ENCODE peak calls at places on chromosomes 12 and 14, in eight cellular contexts. Y, W, P, F, G, O, H and C are unnamed samples.

GRCh38 chr14:30214456-30215090 is 286.9 kb upstream of the PRKD1 start:
- DNase-seq in O (peak; percentile 52), F (no peak), Y (no peak), P (peak; percentile 72), H (peak; percentile 66), G (no peak), W (peak; percentile 85), C (peak; percentile 16)

GRCh38 chr12:24649634-24650033 is 299.3 kb downstream of the BCAT1 start:
- DNase-seq in P (no peak), F (no peak), Y (no peak), W (no peak), H (no peak), G (no peak), O (no peak), C (no peak)

GRCh38 chr14:68188174-68188573 is 368.6 kb downstream of the RAD51B start:
- DNase-seq in W (no peak), Y (no peak), G (no peak), H (no peak), P (no peak), O (no peak), F (no peak), C (no peak)

GRCh38 chr14:105255021-105255507 is 6.7 kb downstream of the BTBD6 start:
- DNase-seq in W (no peak), G (no peak), H (no peak), F (no peak), Y (no peak), O (no peak), P (no peak), C (no peak)

GRCh38 chr12:110885152-110885840 is 35.1 kb downstream of the MYL2 start:
- DNase-seq in G (no peak), O (peak; percentile 54), W (no peak), Y (no peak), P (no peak), F (no peak), H (no peak), C (no peak)

GRCh38 chr14:68787235-68787727 is 5.6 kb downstream of the ZFP36L1 start:
- DNase-seq in P (peak; percentile 55), Y (peak; percentile 53), W (peak; percentile 71), F (peak; percentile 49), G (no peak), O (peak; percentile 76), H (no peak), C (no peak)

GRCh38 chr12:131105351-131105735 is 151.6 kb downstream of the ADGRD1 start:
- DNase-seq in H (no peak), Y (peak; percentile 9), O (no peak), W (no peak), G (no peak), P (no peak), F (no peak), C (no peak)

GRCh38 chr14:104436047-104436531 is 143.5 kb upstream of the C14orf180 start:
- DNase-seq in O (peak; percentile 77), H (peak; percentile 40), W (peak; percentile 12), Y (no peak), P (peak; percentile 49), F (peak; percentile 56), G (peak; percentile 56), C (peak; percentile 55)

GRCh38 chr14:72649603-72650227 is 244.2 kb downstream of the DPF3 start:
- DNase-seq in F (no peak), W (no peak), O (no peak), G (no peak), P (no peak), H (no peak), Y (no peak), C (no peak)

GRCh38 chr12:102869571-102869970 is 47.5 kb downstream of the PAH start:
- DNase-seq in O (peak; percentile 53), P (no peak), F (no peak), H (no peak), W (no peak), G (no peak), Y (no peak), C (no peak)

GRCh38 chr12:25051583-25052190 is 102.8 kb upstream of the BCAT1 start:
- DNase-seq in W (no peak), G (no peak), Y (no peak), F (no peak), O (no peak), P (no peak), H (no peak), C (no peak)

GRCh38 chr14:75223664-75224154 is 47.3 kb upstream of the TMED10 start:
- DNase-seq in F (peak; percentile 46), H (peak; percentile 34), P (no peak), W (peak; percentile 10), Y (no peak), O (peak; percentile 85), G (no peak), C (no peak)

GRCh38 chr12:51359851-51360250 is 13.4 kb upstream of the CELA1 start:
- DNase-seq in G (no peak), O (no peak), W (peak; percentile 42), P (no peak), H (no peak), Y (no peak), F (no peak), C (no peak)

GRCh38 chr12:46473634-46474201 is 101.1 kb upstream of the SLC38A2 start:
- DNase-seq in G (no peak), H (no peak), F (peak; percentile 57), P (peak; percentile 80), W (peak; percentile 94), Y (peak; percentile 72), O (no peak), C (peak; percentile 66)

GRCh38 chr12:57845478-57846284 is 848 bp downstream of the CTDSP2 start:
- DNase-seq in W (peak; percentile 81), Y (peak; percentile 71), O (peak; percentile 92), H (peak; percentile 88), G (peak; percentile 87), F (peak; percentile 92), P (peak; percentile 88), C (peak; percentile 86)

GRCh38 chr12:47082963-47083621 is 3.3 kb upstream of the AMIGO2 start:
- DNase-seq in H (no peak), W (peak; percentile 95), Y (no peak), O (peak; percentile 53), G (no peak), F (no peak), P (peak; percentile 63), C (no peak)

GRCh38 chr14:94125659-94126418 is 3.6 kb downstream of the IFI27L2 start:
- DNase-seq in W (no peak), H (no peak), G (no peak), F (no peak), P (no peak), Y (no peak), O (peak; percentile 19), C (no peak)

GRCh38 chr12:53097564-53098353 is at the start of gene IGFBP6:
- DNase-seq in G (peak; percentile 83), O (peak; percentile 88), W (peak; percentile 90), P (peak; percentile 82), Y (peak; percentile 66), H (peak; percentile 69), F (peak; percentile 41), C (peak; percentile 64)

GRCh38 chr12:51954465-51955361 is 3.2 kb downstream of the ACVR1B start:
- DNase-seq in G (no peak), O (peak; percentile 24), H (no peak), W (peak; percentile 42), F (peak; percentile 39), P (peak; percentile 44), Y (no peak), C (no peak)

GRCh38 chr12:101076940-101077351 is 133.1 kb downstream of the SLC5A8 start:
- DNase-seq in G (no peak), W (peak; percentile 58), P (no peak), F (no peak), O (peak; percentile 72), Y (no peak), H (no peak), C (no peak)

GRCh38 chr14:20657216-20658211 is 16.0 kb upstream of the OR6S1 start:
- DNase-seq in Y (no peak), F (no peak), H (no peak), G (no peak), P (peak; percentile 70), O (peak; percentile 96), W (no peak), C (no peak)

GRCh38 chr14:68210729-68211299 is 391.2 kb downstream of the RAD51B start:
- DNase-seq in Y (no peak), P (peak; percentile 25), O (no peak), H (peak; percentile 29), F (no peak), G (no peak), W (peak; percentile 91), C (no peak)

GRCh38 chr14:33676135-33676566 is 274.7 kb downstream of the EGLN3 start:
- DNase-seq in H (peak; percentile 62), F (no peak), P (peak; percentile 60), G (no peak), Y (no peak), O (peak; percentile 90), W (peak; percentile 66), C (peak; percentile 5)
- H3K4me3 ChIP-seq in H (no peak overlapping the region), F (no peak overlapping the region), P (no peak overlapping the region), G (no peak overlapping the region), Y (no peak overlapping the region), O (no peak overlapping the region), W (no peak overlapping the region), C (no peak overlapping the region)

GRCh38 chr12:18799561-18799960 is 61.6 kb downstream of the CAPZA3 start:
- DNase-seq in H (no peak), G (no peak), Y (no peak), F (no peak), O (no peak), P (no peak), W (peak; percentile 51), C (no peak)
- H3K4me3 ChIP-seq in H (no peak overlapping the region), G (no peak overlapping the region), Y (no peak overlapping the region), F (no peak overlapping the region), O (no peak overlapping the region), P (no peak overlapping the region), W (no peak overlapping the region), C (no peak overlapping the region)

DNA sequence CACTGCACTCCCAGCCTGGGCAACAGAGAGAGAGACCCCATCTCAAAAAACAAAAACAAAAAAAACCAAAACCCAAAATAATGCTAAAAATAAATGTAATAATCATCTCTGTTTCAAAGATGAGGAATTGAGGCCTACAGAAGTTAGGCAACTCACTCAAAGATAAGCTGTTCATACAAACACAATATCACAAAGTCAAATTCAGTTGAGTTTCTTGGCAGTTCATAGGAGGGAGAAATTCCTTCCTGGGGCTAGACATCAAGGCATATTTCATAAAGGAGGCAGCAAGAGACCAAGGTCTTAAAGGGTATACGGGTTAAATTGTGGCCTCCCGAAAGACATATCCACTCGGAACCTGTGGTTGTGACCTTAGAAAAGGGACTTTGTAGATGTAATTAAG is 8.7 kb upstream of the TBPL2 start:
- DNase-seq in H (no peak), G (no peak), P (no peak), Y (no peak), F (no peak), O (no peak), W (no peak), C (no peak)
- H3K4me3 ChIP-seq in H (no peak overlapping the region), G (no peak overlapping the region), P (no peak overlapping the region), Y (no peak overlapping the region), F (no peak overlapping the region), O (no peak overlapping the region), W (no peak overlapping the region), C (no peak overlapping the region)

GRCh38 chr12:69028941-69029729 is 96.2 kb upstream of the CPM start:
- DNase-seq in W (peak; percentile 48), P (no peak), F (no peak), G (no peak), H (no peak), Y (no peak), O (no peak), C (no peak)
- H3K4me3 ChIP-seq in W (no peak overlapping the region), P (no peak overlapping the region), F (no peak overlapping the region), G (no peak overlapping the region), H (no peak overlapping the region), Y (no peak overlapping the region), O (no peak overlapping the region), C (no peak overlapping the region)

GRCh38 chr12:124254126-124254525 is 40.8 kb upstream of the RFLNA start:
- DNase-seq in H (no peak), W (no peak), Y (no peak), G (no peak), O (no peak), P (no peak), F (no peak), C (no peak)
- H3K4me3 ChIP-seq in H (no peak overlapping the region), W (no peak overlapping the region), Y (no peak overlapping the region), G (no peak overlapping the region), O (no peak overlapping the region), P (no peak overlapping the region), F (no peak overlapping the region), C (no peak overlapping the region)